ENCODE peak calls at places on chromosomes 4 and X, in six cellular contexts. M, G, B, L, U and N are unnamed samples.

GRCh38 chr4:141702472-141703182 is 66.2 kb downstream of the IL15 start:
- DNase-seq in M (no peak), G (no peak), B (no peak), L (peak; percentile 19), U (no peak), N (no peak)

GRCh38 chr4:145904413-145905177 is 34.0 kb downstream of the ZNF827 start:
- DNase-seq in M (no peak), G (no peak), B (no peak), L (no peak), U (no peak), N (no peak)

GRCh38 chrX:46325312-46325877 is 219.8 kb downstream of the ZNF674 start:
- DNase-seq in M (no peak), G (peak; percentile 82), B (peak; percentile 95), L (no peak), U (no peak), N (peak; percentile 44)

GRCh38 chrX:78517124-78517523 is 142.0 kb downstream of the RTL3 start:
- DNase-seq in M (no peak), G (no peak), B (no peak), L (no peak), U (peak; percentile 44), N (no peak)

GRCh38 chr4:41144812-41145211 is 69.5 kb downstream of the APBB2 start:
- DNase-seq in M (no peak), G (no peak), B (no peak), L (no peak), U (no peak), N (no peak)

GRCh38 chr4:41505161-41505653 is 32.8 kb upstream of the LIMCH1 start:
- DNase-seq in M (no peak), G (no peak), B (peak; percentile 59), L (no peak), U (no peak), N (no peak)

GRCh38 chrX:1444896-1445480 is 7.7 kb downstream of the ASMTL start:
- DNase-seq in M (no peak), G (peak; percentile 16), B (no peak), L (no peak), U (no peak), N (no peak)

GRCh38 chr4:82621212-82621611 is 59.4 kb upstream of the TMEM150C start:
- DNase-seq in M (no peak), G (no peak), B (no peak), L (no peak), U (no peak), N (no peak)

GRCh38 chr4:161828061-161828460 is 335.7 kb downstream of the FSTL5 start:
- DNase-seq in M (no peak), G (no peak), B (peak; percentile 27), L (no peak), U (no peak), N (no peak)

GRCh38 chr4:103095080-103095479 is 4.6 kb downstream of the BDH2 start:
- DNase-seq in M (no peak), G (no peak), B (no peak), L (no peak), U (no peak), N (no peak)

GRCh38 chr4:127304356-127304755 is 328.4 kb upstream of the INTU start:
- DNase-seq in M (no peak), G (no peak), B (no peak), L (no peak), U (no peak), N (no peak)

GRCh38 chr4:174222266-174222872 is 61.1 kb downstream of the FBXO8 start:
- DNase-seq in M (no peak), G (no peak), B (peak; percentile 25), L (peak; percentile 52), U (no peak), N (no peak)